ENCODE peak calls at places on chromosomes 3 and 15, in four cellular contexts. E is left cardiac atrium; U is activated T-cell treated with anti-CD3 and anti-CD28 coated beads, Interleukin-2, amount 50 U/mL, for 1 hour; F is NCI-H69. O is an unnamed sample.

GRCh38 chr3:176174060-176174459 is 1023.2 kb downstream of the TBL1XR1 start:
- DNase-seq in E (no peak), U (no peak), F (no peak), O (no peak)

GRCh38 chr15:92583311-92584034 is 72.1 kb downstream of the FAM174B start:
- DNase-seq in U (no peak), E (no peak), F (no peak), O (no peak)

GRCh38 chr3:183212565-183212964 is 40.5 kb upstream of the B3GNT5 start:
- DNase-seq in F (no peak), U (no peak), E (no peak), O (no peak)

GRCh38 chr3:52025453-52025852 is 29.8 kb upstream of the RPL29 start:
- DNase-seq in U (no peak), E (no peak), F (peak), O (peak)

GRCh38 chr3:13474021-13474420 is 6.1 kb upstream of the HDAC11 start:
- DNase-seq in U (no peak), E (no peak), F (no peak), O (no peak)

GRCh38 chr3:89525597-89525996 is 418.2 kb downstream of the EPHA3 start:
- DNase-seq in E (no peak), F (no peak), U (no peak), O (no peak)

GRCh38 chr3:38347421-38348200 is 1.0 kb downstream of the XYLB start:
- DNase-seq in F (no peak), U (no peak), E (no peak), O (no peak)

GRCh38 chr3:139756529-139757103 is 78.8 kb upstream of the NMNAT3 start:
- DNase-seq in F (no peak), U (no peak), E (no peak), O (no peak)

GRCh38 chr15:63187589-63188226 is 1.7 kb upstream of the RAB8B start:
- DNase-seq in F (no peak), U (no peak), E (no peak), O (no peak)

GRCh38 chr3:187994221-187995085 is 159.5 kb upstream of the LPP start:
- DNase-seq in E (no peak), U (no peak), F (no peak), O (no peak)

GRCh38 chr15:25693321-25694237 is 169.5 kb downstream of the ATP10A start:
- DNase-seq in F (no peak), U (peak), E (no peak), O (no peak)

GRCh38 chr3:129633751-129634481 is 27.4 kb upstream of the PLXND1 start:
- DNase-seq in U (no peak), F (no peak), E (no peak), O (no peak)

GRCh38 chr15:85579011-85579701 is 198.8 kb downstream of the AKAP13 start:
- DNase-seq in U (no peak), E (peak), F (no peak), O (no peak)

GRCh38 chr15:62895139-62895866 is 147.2 kb upstream of the TPM1 start:
- DNase-seq in E (no peak), U (no peak), F (peak), O (no peak)

GRCh38 chr15:42085236-42085605 is 9.1 kb downstream of the PLA2G4D start:
- DNase-seq in E (no peak), F (no peak), U (no peak), O (no peak)

GRCh38 chr3:38516669-38517068 is 20.5 kb downstream of the EXOG start:
- DNase-seq in U (no peak), F (no peak), E (no peak), O (no peak)

GRCh38 chr3:137035631-137036030 is 77.8 kb downstream of the IL20RB start:
- DNase-seq in E (no peak), F (peak), U (no peak), O (no peak)

GRCh38 chr3:134449277-134449676 is 36.5 kb downstream of the ANAPC13 start:
- DNase-seq in F (peak), U (no peak), E (no peak), O (no peak)

GRCh38 chr15:36358094-36358961 is 221.1 kb upstream of the CDIN1 start:
- DNase-seq in F (peak), U (no peak), E (no peak), O (no peak)

GRCh38 chr3:114241259-114241658 is 3.9 kb upstream of the ZNF80 start:
- DNase-seq in U (no peak), F (no peak), E (no peak), O (no peak)

GRCh38 chr15:38554354-38554753 is 10.3 kb downstream of the RASGRP1 start:
- DNase-seq in U (peak), F (no peak), E (no peak), O (no peak)

GRCh38 chr3:57382933-57383332 is 90.4 kb upstream of the ASB14 start:
- DNase-seq in U (no peak), E (no peak), F (no peak), O (no peak)

GRCh38 chr15:31977812-31978662 is 52.3 kb upstream of the CHRNA7 start:
- DNase-seq in F (peak), U (peak), E (peak), O (peak)

GRCh38 chr3:36366308-36366707 is 14.0 kb upstream of the STAC start:
- DNase-seq in U (no peak), E (no peak), F (peak), O (peak)

GRCh38 chr3:158918008-158918407 is 116.2 kb downstream of the MFSD1 start:
- DNase-seq in U (no peak), E (no peak), F (peak), O (peak)

GRCh38 chr3:183924956-183925355 is 40.3 kb upstream of the PARL start:
- DNase-seq in E (no peak), U (no peak), F (no peak), O (no peak)

GRCh38 chr3:149547954-149548728 is 73.6 kb downstream of the TM4SF4 start:
- DNase-seq in F (no peak), E (peak), U (no peak), O (no peak)

GRCh38 chr3:40913641-40914040 is 285.7 kb upstream of the CTNNB1 start:
- DNase-seq in U (no peak), E (no peak), F (no peak), O (no peak)

GRCh38 chr3:150421799-150422548 is 13.9 kb downstream of the TSC22D2 start:
- DNase-seq in F (peak), E (no peak), U (no peak), O (no peak)

GRCh38 chr3:130783629-130784028 is 37.0 kb upstream of the PIK3R4 start:
- DNase-seq in U (no peak), F (peak), E (no peak), O (no peak)

GRCh38 chr3:170222647-170223541 is 670 bp downstream of the PRKCI start:
- DNase-seq in E (peak), U (no peak), F (peak), O (peak)

GRCh38 chr3:186772281-186772885 is 11.0 kb upstream of the EIF4A2 start:
- DNase-seq in U (no peak), E (no peak), F (no peak), O (no peak)

GRCh38 chr3:194905696-194906095 is 220.0 kb downstream of the FAM43A start:
- DNase-seq in U (no peak), E (no peak), F (no peak), O (no peak)

GRCh38 chr3:140223631-140224030 is 288.6 kb downstream of the CLSTN2 start:
- DNase-seq in F (peak), U (no peak), E (no peak), O (no peak)

GRCh38 chr3:24401090-24401810 is 93.4 kb downstream of the THRB start:
- DNase-seq in U (no peak), F (peak), E (no peak), O (no peak)

GRCh38 chr3:72232777-72233176 is 447.8 kb upstream of the PROK2 start:
- DNase-seq in F (no peak), U (no peak), E (no peak), O (no peak)

O was measured in NCI-H2171 treated with DMSO at 0.1 percent for 48 hours.